ENCODE peak calls at places on chromosomes 12 and 14, in nine cellular contexts. One of them, this sample, is unnamed.

GRCh38 chr14:67167420-67168109 is 21.7 kb upstream of the GARIN2 start:
- DNase-seq in DMS153: no peak
- DNase-seq in GM19239: no peak
- DNase-seq in iPS-NIHi11: no peak
- DNase-seq in endothelial cell: no peak
- DNase-seq in stimulated activated CD8-positive, alpha-beta memory T cell treated with anti-CD3 and anti-CD28 coated beads, Interleukin-7, amount 100 ng/mL, for 4 hours: no peak
- DNase-seq in iris pigment epithelial cell: peak
- DNase-seq in A549: no peak
- DNase-seq in activated T-helper 1 cell treated with Interleukin-2 at 50 U/mL for 16 hours: no peak
- DNase-seq in this sample: no peak

GRCh38 chr14:36513451-36514277 is 6.4 kb downstream of the NKX2-1 start:
- DNase-seq in DMS153: peak
- DNase-seq in GM19239: peak
- DNase-seq in iPS-NIHi11: peak
- DNase-seq in endothelial cell: no peak
- DNase-seq in stimulated activated CD8-positive, alpha-beta memory T cell treated with anti-CD3 and anti-CD28 coated beads, Interleukin-7, amount 100 ng/mL, for 4 hours: no peak
- DNase-seq in iris pigment epithelial cell: no peak
- DNase-seq in A549: no peak
- DNase-seq in activated T-helper 1 cell treated with Interleukin-2 at 50 U/mL for 16 hours: no peak
- DNase-seq in this sample: peak

GRCh38 chr12:70849265-70849960 is 71.1 kb downstream of the PTPRR start:
- DNase-seq in DMS153: peak
- DNase-seq in GM19239: no peak
- DNase-seq in iPS-NIHi11: peak
- DNase-seq in endothelial cell: no peak
- DNase-seq in stimulated activated CD8-positive, alpha-beta memory T cell treated with anti-CD3 and anti-CD28 coated beads, Interleukin-7, amount 100 ng/mL, for 4 hours: no peak
- DNase-seq in iris pigment epithelial cell: peak
- DNase-seq in A549: peak
- DNase-seq in activated T-helper 1 cell treated with Interleukin-2 at 50 U/mL for 16 hours: no peak
- DNase-seq in this sample: no peak

GRCh38 chr12:109018276-109018675 is 2.6 kb downstream of the SVOP start:
- DNase-seq in DMS153: no peak
- DNase-seq in GM19239: no peak
- DNase-seq in iPS-NIHi11: no peak
- DNase-seq in endothelial cell: no peak
- DNase-seq in stimulated activated CD8-positive, alpha-beta memory T cell treated with anti-CD3 and anti-CD28 coated beads, Interleukin-7, amount 100 ng/mL, for 4 hours: no peak
- DNase-seq in iris pigment epithelial cell: no peak
- DNase-seq in A549: no peak
- DNase-seq in activated T-helper 1 cell treated with Interleukin-2 at 50 U/mL for 16 hours: no peak
- DNase-seq in this sample: no peak

GRCh38 chr12:65565601-65566560 is 258.4 kb upstream of the HMGA2 start:
- DNase-seq in DMS153: no peak
- DNase-seq in GM19239: no peak
- DNase-seq in iPS-NIHi11: no peak
- DNase-seq in endothelial cell: no peak
- DNase-seq in stimulated activated CD8-positive, alpha-beta memory T cell treated with anti-CD3 and anti-CD28 coated beads, Interleukin-7, amount 100 ng/mL, for 4 hours: no peak
- DNase-seq in iris pigment epithelial cell: peak
- DNase-seq in A549: no peak
- DNase-seq in activated T-helper 1 cell treated with Interleukin-2 at 50 U/mL for 16 hours: no peak
- DNase-seq in this sample: peak

GRCh38 chr12:78759387-78759786 is 105.2 kb upstream of the SYT1 start:
- DNase-seq in DMS153: no peak
- DNase-seq in GM19239: no peak
- DNase-seq in iPS-NIHi11: no peak
- DNase-seq in endothelial cell: no peak
- DNase-seq in stimulated activated CD8-positive, alpha-beta memory T cell treated with anti-CD3 and anti-CD28 coated beads, Interleukin-7, amount 100 ng/mL, for 4 hours: no peak
- DNase-seq in iris pigment epithelial cell: peak
- DNase-seq in A549: no peak
- DNase-seq in activated T-helper 1 cell treated with Interleukin-2 at 50 U/mL for 16 hours: no peak
- DNase-seq in this sample: no peak

GRCh38 chr14:23281247-23281646 is 4.7 kb downstream of the HOMEZ start:
- DNase-seq in DMS153: no peak
- DNase-seq in GM19239: no peak
- DNase-seq in iPS-NIHi11: no peak
- DNase-seq in endothelial cell: no peak
- DNase-seq in stimulated activated CD8-positive, alpha-beta memory T cell treated with anti-CD3 and anti-CD28 coated beads, Interleukin-7, amount 100 ng/mL, for 4 hours: no peak
- DNase-seq in iris pigment epithelial cell: no peak
- DNase-seq in A549: no peak
- DNase-seq in activated T-helper 1 cell treated with Interleukin-2 at 50 U/mL for 16 hours: no peak
- DNase-seq in this sample: no peak

GRCh38 chr12:92827836-92828431 is 101.2 kb downstream of the EEA1 start:
- DNase-seq in DMS153: peak
- DNase-seq in GM19239: peak
- DNase-seq in iPS-NIHi11: peak
- DNase-seq in endothelial cell: peak
- DNase-seq in stimulated activated CD8-positive, alpha-beta memory T cell treated with anti-CD3 and anti-CD28 coated beads, Interleukin-7, amount 100 ng/mL, for 4 hours: no peak
- DNase-seq in iris pigment epithelial cell: peak
- DNase-seq in A549: peak
- DNase-seq in activated T-helper 1 cell treated with Interleukin-2 at 50 U/mL for 16 hours: no peak
- DNase-seq in this sample: peak

GRCh38 chr14:22837059-22837749 is 819 bp downstream of the MMP14 start:
- DNase-seq in DMS153: no peak
- DNase-seq in GM19239: peak
- DNase-seq in iPS-NIHi11: no peak
- DNase-seq in endothelial cell: no peak
- DNase-seq in stimulated activated CD8-positive, alpha-beta memory T cell treated with anti-CD3 and anti-CD28 coated beads, Interleukin-7, amount 100 ng/mL, for 4 hours: no peak
- DNase-seq in iris pigment epithelial cell: peak
- DNase-seq in A549: no peak
- DNase-seq in activated T-helper 1 cell treated with Interleukin-2 at 50 U/mL for 16 hours: no peak
- DNase-seq in this sample: peak

GRCh38 chr12:45994736-45995135 is 4.4 kb upstream of the SCAF11 start:
- DNase-seq in DMS153: no peak
- DNase-seq in GM19239: no peak
- DNase-seq in iPS-NIHi11: no peak
- DNase-seq in endothelial cell: no peak
- DNase-seq in stimulated activated CD8-positive, alpha-beta memory T cell treated with anti-CD3 and anti-CD28 coated beads, Interleukin-7, amount 100 ng/mL, for 4 hours: no peak
- DNase-seq in iris pigment epithelial cell: no peak
- DNase-seq in A549: no peak
- DNase-seq in activated T-helper 1 cell treated with Interleukin-2 at 50 U/mL for 16 hours: no peak
- DNase-seq in this sample: no peak

GRCh38 chr12:54292083-54292930 is 8.5 kb downstream of the NFE2 start:
- DNase-seq in DMS153: no peak
- DNase-seq in GM19239: no peak
- DNase-seq in iPS-NIHi11: no peak
- DNase-seq in endothelial cell: no peak
- DNase-seq in stimulated activated CD8-positive, alpha-beta memory T cell treated with anti-CD3 and anti-CD28 coated beads, Interleukin-7, amount 100 ng/mL, for 4 hours: no peak
- DNase-seq in iris pigment epithelial cell: no peak
- DNase-seq in A549: no peak
- DNase-seq in activated T-helper 1 cell treated with Interleukin-2 at 50 U/mL for 16 hours: no peak
- DNase-seq in this sample: no peak

GRCh38 chr12:62813031-62813829 is 121.7 kb downstream of the PPM1H start:
- DNase-seq in DMS153: no peak
- DNase-seq in GM19239: peak
- DNase-seq in iPS-NIHi11: peak
- DNase-seq in endothelial cell: peak
- DNase-seq in stimulated activated CD8-positive, alpha-beta memory T cell treated with anti-CD3 and anti-CD28 coated beads, Interleukin-7, amount 100 ng/mL, for 4 hours: no peak
- DNase-seq in iris pigment epithelial cell: peak
- DNase-seq in A549: peak
- DNase-seq in activated T-helper 1 cell treated with Interleukin-2 at 50 U/mL for 16 hours: no peak
- DNase-seq in this sample: peak

GRCh38 chr12:4806439-4807115 is 86.4 kb downstream of the GALNT8 start:
- DNase-seq in DMS153: no peak
- DNase-seq in GM19239: no peak
- DNase-seq in iPS-NIHi11: no peak
- DNase-seq in endothelial cell: no peak
- DNase-seq in stimulated activated CD8-positive, alpha-beta memory T cell treated with anti-CD3 and anti-CD28 coated beads, Interleukin-7, amount 100 ng/mL, for 4 hours: no peak
- DNase-seq in iris pigment epithelial cell: no peak
- DNase-seq in A549: no peak
- DNase-seq in activated T-helper 1 cell treated with Interleukin-2 at 50 U/mL for 16 hours: no peak
- DNase-seq in this sample: no peak

GRCh38 chr12:5072326-5072725 is 28.6 kb downstream of the KCNA5 start:
- DNase-seq in DMS153: no peak
- DNase-seq in GM19239: no peak
- DNase-seq in iPS-NIHi11: no peak
- DNase-seq in endothelial cell: no peak
- DNase-seq in stimulated activated CD8-positive, alpha-beta memory T cell treated with anti-CD3 and anti-CD28 coated beads, Interleukin-7, amount 100 ng/mL, for 4 hours: no peak
- DNase-seq in iris pigment epithelial cell: no peak
- DNase-seq in A549: no peak
- DNase-seq in activated T-helper 1 cell treated with Interleukin-2 at 50 U/mL for 16 hours: no peak
- DNase-seq in this sample: no peak

GRCh38 chr12:54215990-54216579 is 27.3 kb upstream of the SMUG1 start:
- DNase-seq in DMS153: peak
- DNase-seq in GM19239: no peak
- DNase-seq in iPS-NIHi11: no peak
- DNase-seq in endothelial cell: no peak
- DNase-seq in stimulated activated CD8-positive, alpha-beta memory T cell treated with anti-CD3 and anti-CD28 coated beads, Interleukin-7, amount 100 ng/mL, for 4 hours: peak
- DNase-seq in iris pigment epithelial cell: no peak
- DNase-seq in A549: no peak
- DNase-seq in activated T-helper 1 cell treated with Interleukin-2 at 50 U/mL for 16 hours: no peak
- DNase-seq in this sample: peak

GRCh38 chr12:122891661-122892525 is 4.0 kb downstream of the VPS37B start:
- DNase-seq in DMS153: no peak
- DNase-seq in GM19239: no peak
- DNase-seq in iPS-NIHi11: peak
- DNase-seq in endothelial cell: no peak
- DNase-seq in stimulated activated CD8-positive, alpha-beta memory T cell treated with anti-CD3 and anti-CD28 coated beads, Interleukin-7, amount 100 ng/mL, for 4 hours: no peak
- DNase-seq in iris pigment epithelial cell: peak
- DNase-seq in A549: no peak
- DNase-seq in activated T-helper 1 cell treated with Interleukin-2 at 50 U/mL for 16 hours: no peak
- DNase-seq in this sample: peak